ENCODE peak calls at places on chromosomes 16 and 17, in six cellular contexts. One of them, this sample, is unnamed.

GRCh38 chr16:8961811-8962390 is 1.8 kb downstream of the USP7 start:
- DNase-seq in HL-60: no peak
- DNase-seq in H54: no peak
- DNase-seq in foreskin fibroblast: no peak
- DNase-seq in nephron progenitor cell: no peak
- DNase-seq in astrocyte of the cerebellum: no peak
- DNase-seq in this sample: no peak

GRCh38 chr17:27266228-27266627 is 27.7 kb upstream of the WSB1 start:
- DNase-seq in H54: no peak
- DNase-seq in HL-60: no peak
- DNase-seq in astrocyte of the cerebellum: no peak
- DNase-seq in foreskin fibroblast: no peak
- DNase-seq in nephron progenitor cell: no peak
- DNase-seq in this sample: no peak

GRCh38 chr16:49405123-49405522 is 31.5 kb downstream of the C16orf78 start:
- DNase-seq in nephron progenitor cell: no peak
- DNase-seq in foreskin fibroblast: no peak
- DNase-seq in H54: no peak
- DNase-seq in astrocyte of the cerebellum: no peak
- DNase-seq in HL-60: no peak
- DNase-seq in this sample: no peak

GRCh38 chr16:51337662-51338061 is 186.6 kb upstream of the SALL1 start:
- DNase-seq in astrocyte of the cerebellum: no peak
- DNase-seq in H54: no peak
- DNase-seq in foreskin fibroblast: no peak
- DNase-seq in HL-60: no peak
- DNase-seq in nephron progenitor cell: no peak
- DNase-seq in this sample: no peak

GRCh38 chr17:6948562-6948961 is 47.3 kb upstream of the ALOX12 start:
- DNase-seq in HL-60: peak; percentile 83
- DNase-seq in H54: no peak
- DNase-seq in astrocyte of the cerebellum: no peak
- DNase-seq in nephron progenitor cell: no peak
- DNase-seq in foreskin fibroblast: no peak
- DNase-seq in this sample: no peak

GRCh38 chr17:13000561-13000960 is 17.3 kb downstream of the ELAC2 start:
- DNase-seq in HL-60: no peak
- DNase-seq in foreskin fibroblast: no peak
- DNase-seq in astrocyte of the cerebellum: no peak
- DNase-seq in nephron progenitor cell: no peak
- DNase-seq in H54: no peak
- DNase-seq in this sample: no peak

GRCh38 chr16:57185446-57185944 is 344 bp downstream of the PSME3IP1 start:
- DNase-seq in foreskin fibroblast: peak; percentile 86
- DNase-seq in astrocyte of the cerebellum: no peak
- DNase-seq in nephron progenitor cell: peak; percentile 38
- DNase-seq in H54: peak; percentile 30
- DNase-seq in HL-60: peak; percentile 20
- DNase-seq in this sample: no peak

GRCh38 chr16:4691666-4692412 is 1.5 kb upstream of the NUDT16L1 start:
- DNase-seq in foreskin fibroblast: no peak
- DNase-seq in astrocyte of the cerebellum: no peak
- DNase-seq in nephron progenitor cell: no peak
- DNase-seq in H54: no peak
- DNase-seq in HL-60: no peak
- DNase-seq in this sample: no peak

GRCh38 chr17:46125831-46126230 is 67.4 kb downstream of the KANSL1 start:
- DNase-seq in nephron progenitor cell: no peak
- DNase-seq in astrocyte of the cerebellum: no peak
- DNase-seq in foreskin fibroblast: peak; percentile 19
- DNase-seq in HL-60: no peak
- DNase-seq in H54: no peak
- DNase-seq in this sample: no peak

GRCh38 chr16:74939688-74940087 is 45.2 kb downstream of the WDR59 start:
- DNase-seq in foreskin fibroblast: no peak
- DNase-seq in H54: no peak
- DNase-seq in nephron progenitor cell: no peak
- DNase-seq in HL-60: no peak
- DNase-seq in astrocyte of the cerebellum: no peak
- DNase-seq in this sample: no peak

GRCh38 chr16:65429504-65430149 is 307.8 kb upstream of the CDH11 start:
- DNase-seq in nephron progenitor cell: no peak
- DNase-seq in HL-60: no peak
- DNase-seq in H54: no peak
- DNase-seq in astrocyte of the cerebellum: no peak
- DNase-seq in foreskin fibroblast: no peak
- DNase-seq in this sample: no peak

GRCh38 chr16:49373504-49373903 is at the start of gene C16orf78:
- DNase-seq in HL-60: no peak
- DNase-seq in astrocyte of the cerebellum: no peak
- DNase-seq in foreskin fibroblast: no peak
- DNase-seq in H54: no peak
- DNase-seq in nephron progenitor cell: no peak
- DNase-seq in this sample: no peak

GRCh38 chr17:50348522-50349240 is 2.8 kb downstream of the XYLT2 start:
- DNase-seq in foreskin fibroblast: peak; percentile 65
- DNase-seq in HL-60: no peak
- DNase-seq in H54: peak; percentile 93
- DNase-seq in nephron progenitor cell: no peak
- DNase-seq in astrocyte of the cerebellum: no peak
- DNase-seq in this sample: no peak

GRCh38 chr16:74485916-74486315 is 64.6 kb upstream of the CLEC18B start:
- DNase-seq in foreskin fibroblast: no peak
- DNase-seq in astrocyte of the cerebellum: no peak
- DNase-seq in nephron progenitor cell: no peak
- DNase-seq in HL-60: no peak
- DNase-seq in H54: no peak
- DNase-seq in this sample: no peak

GRCh38 chr16:55710466-55710865 is 54.7 kb downstream of the SLC6A2 start:
- DNase-seq in H54: no peak
- DNase-seq in astrocyte of the cerebellum: no peak
- DNase-seq in HL-60: no peak
- DNase-seq in foreskin fibroblast: peak; percentile 10
- DNase-seq in nephron progenitor cell: peak; percentile 39
- DNase-seq in this sample: no peak

GRCh38 chr17:1144139-1144538 is 35.6 kb downstream of the ABR start:
- DNase-seq in H54: no peak
- DNase-seq in astrocyte of the cerebellum: no peak
- DNase-seq in nephron progenitor cell: no peak
- DNase-seq in HL-60: no peak
- DNase-seq in foreskin fibroblast: no peak
- DNase-seq in this sample: no peak

GRCh38 chr17:61398721-61399130 is 917 bp upstream of the TBX2 start:
- DNase-seq in H54: no peak
- DNase-seq in nephron progenitor cell: no peak
- DNase-seq in astrocyte of the cerebellum: no peak
- DNase-seq in HL-60: no peak
- DNase-seq in foreskin fibroblast: peak; percentile 59
- DNase-seq in this sample: peak; percentile 55

GRCh38 chr17:1087381-1088241 is 90.7 kb downstream of the TIMM22 start:
- DNase-seq in HL-60: no peak
- DNase-seq in H54: peak; percentile 60
- DNase-seq in astrocyte of the cerebellum: no peak
- DNase-seq in foreskin fibroblast: peak; percentile 36
- DNase-seq in nephron progenitor cell: peak; percentile 65
- DNase-seq in this sample: peak; percentile 81

GRCh38 chr17:45836047-45837044 is 8.3 kb upstream of the SPPL2C start:
- DNase-seq in foreskin fibroblast: no peak
- DNase-seq in H54: no peak
- DNase-seq in nephron progenitor cell: no peak
- DNase-seq in astrocyte of the cerebellum: no peak
- DNase-seq in HL-60: no peak
- DNase-seq in this sample: no peak

GRCh38 chr16:56389554-56389953 is 35.8 kb downstream of the AMFR start:
- DNase-seq in nephron progenitor cell: no peak
- DNase-seq in astrocyte of the cerebellum: peak; percentile 85
- DNase-seq in foreskin fibroblast: peak; percentile 96
- DNase-seq in HL-60: no peak
- DNase-seq in H54: peak; percentile 47
- DNase-seq in this sample: peak; percentile 32

GRCh38 chr16:68367034-68367433 is 56.2 kb downstream of the PRMT7 start:
- DNase-seq in astrocyte of the cerebellum: no peak
- DNase-seq in nephron progenitor cell: peak; percentile 62
- DNase-seq in foreskin fibroblast: peak; percentile 51
- DNase-seq in H54: peak; percentile 46
- DNase-seq in HL-60: peak; percentile 58
- DNase-seq in this sample: no peak

GRCh38 chr17:60671482-60671881 is 6.2 kb upstream of the BCAS3 start:
- DNase-seq in nephron progenitor cell: no peak
- DNase-seq in astrocyte of the cerebellum: no peak
- DNase-seq in HL-60: no peak
- DNase-seq in H54: no peak
- DNase-seq in foreskin fibroblast: peak; percentile 56
- DNase-seq in this sample: no peak

GRCh38 chr17:68344701-68345136 is 53.4 kb downstream of the ARSG start:
- DNase-seq in nephron progenitor cell: no peak
- DNase-seq in H54: no peak
- DNase-seq in foreskin fibroblast: no peak
- DNase-seq in astrocyte of the cerebellum: no peak
- DNase-seq in HL-60: peak; percentile 97
- DNase-seq in this sample: no peak

GRCh38 chr17:44759096-44759915 is 518 bp downstream of the ADAM11 start:
- DNase-seq in HL-60: no peak
- DNase-seq in nephron progenitor cell: peak; percentile 48
- DNase-seq in H54: no peak
- DNase-seq in astrocyte of the cerebellum: no peak
- DNase-seq in foreskin fibroblast: peak; percentile 24
- DNase-seq in this sample: no peak

GRCh38 chr16:10509534-10510025 is 70.8 kb downstream of the EMP2 start:
- DNase-seq in astrocyte of the cerebellum: peak; percentile 73
- DNase-seq in HL-60: peak; percentile 70
- DNase-seq in foreskin fibroblast: peak; percentile 89
- DNase-seq in nephron progenitor cell: peak; percentile 69
- DNase-seq in H54: peak; percentile 40
- DNase-seq in this sample: peak; percentile 20

GRCh38 chr17:44219636-44220210 is at the start of gene UBTF:
- DNase-seq in H54: peak; percentile 53
- DNase-seq in astrocyte of the cerebellum: no peak
- DNase-seq in foreskin fibroblast: peak; percentile 76
- DNase-seq in nephron progenitor cell: peak; percentile 75
- DNase-seq in HL-60: peak; percentile 63
- DNase-seq in this sample: peak; percentile 58

GRCh38 chr16:27111486-27111885 is 44.8 kb downstream of the C16orf82 start:
- DNase-seq in HL-60: no peak
- DNase-seq in astrocyte of the cerebellum: no peak
- DNase-seq in H54: no peak
- DNase-seq in foreskin fibroblast: no peak
- DNase-seq in nephron progenitor cell: no peak
- DNase-seq in this sample: no peak

GRCh38 chr17:42553866-42554249 is 1.1 kb downstream of the HSD17B1 start:
- DNase-seq in astrocyte of the cerebellum: no peak
- DNase-seq in nephron progenitor cell: no peak
- DNase-seq in HL-60: no peak
- DNase-seq in H54: no peak
- DNase-seq in foreskin fibroblast: peak; percentile 47
- DNase-seq in this sample: peak; percentile 22

GRCh38 chr17:73166731-73167581 is 2.1 kb downstream of the SSTR2 start:
- DNase-seq in astrocyte of the cerebellum: no peak
- DNase-seq in foreskin fibroblast: peak; percentile 26
- DNase-seq in H54: peak; percentile 53
- DNase-seq in HL-60: peak; percentile 36
- DNase-seq in nephron progenitor cell: no peak
- DNase-seq in this sample: no peak

GRCh38 chr16:80526418-80527061 is 14.3 kb upstream of the DYNLRB2 start:
- DNase-seq in foreskin fibroblast: peak; percentile 75
- DNase-seq in HL-60: peak; percentile 37
- DNase-seq in astrocyte of the cerebellum: peak; percentile 47
- DNase-seq in H54: peak; percentile 7
- DNase-seq in nephron progenitor cell: peak; percentile 62
- DNase-seq in this sample: no peak

GRCh38 chr17:2102931-2103398 is 48.1 kb downstream of the HIC1 start:
- DNase-seq in HL-60: no peak
- DNase-seq in H54: peak; percentile 53
- DNase-seq in foreskin fibroblast: peak; percentile 79
- DNase-seq in nephron progenitor cell: no peak
- DNase-seq in astrocyte of the cerebellum: peak; percentile 81
- DNase-seq in this sample: no peak

GRCh38 chr17:53499277-53499676 is 323.4 kb upstream of the KIF2B start:
- DNase-seq in H54: no peak
- DNase-seq in HL-60: no peak
- DNase-seq in foreskin fibroblast: no peak
- DNase-seq in astrocyte of the cerebellum: no peak
- DNase-seq in nephron progenitor cell: no peak
- DNase-seq in this sample: no peak

GRCh38 chr17:17837380-17837821 is 615 bp upstream of the SREBF1 start:
- DNase-seq in foreskin fibroblast: peak; percentile 92
- DNase-seq in astrocyte of the cerebellum: no peak
- DNase-seq in HL-60: no peak
- DNase-seq in nephron progenitor cell: no peak
- DNase-seq in H54: no peak
- DNase-seq in this sample: no peak

GRCh38 chr16:71894229-71894920 is 956 bp upstream of the IST1 start:
- DNase-seq in nephron progenitor cell: peak; percentile 50
- DNase-seq in astrocyte of the cerebellum: peak; percentile 27
- DNase-seq in HL-60: peak; percentile 83
- DNase-seq in H54: no peak
- DNase-seq in foreskin fibroblast: peak; percentile 84
- DNase-seq in this sample: peak; percentile 15

GRCh38 chr16:71499775-71500364 is 10.7 kb upstream of the ZNF19 start:
- DNase-seq in foreskin fibroblast: peak; percentile 74
- DNase-seq in nephron progenitor cell: peak; percentile 53
- DNase-seq in HL-60: peak; percentile 47
- DNase-seq in H54: no peak
- DNase-seq in astrocyte of the cerebellum: peak; percentile 57
- DNase-seq in this sample: no peak

GRCh38 chr17:73630531-73630930 is 13.7 kb downstream of the SDK2 start:
- DNase-seq in HL-60: no peak
- DNase-seq in astrocyte of the cerebellum: no peak
- DNase-seq in H54: no peak
- DNase-seq in foreskin fibroblast: no peak
- DNase-seq in nephron progenitor cell: no peak
- DNase-seq in this sample: no peak

GRCh38 chr17:66952031-66952524 is 12.4 kb upstream of the CACNG4 start:
- DNase-seq in H54: peak; percentile 94
- DNase-seq in HL-60: no peak
- DNase-seq in astrocyte of the cerebellum: peak; percentile 94
- DNase-seq in foreskin fibroblast: peak; percentile 71
- DNase-seq in nephron progenitor cell: no peak
- DNase-seq in this sample: peak; percentile 59

GRCh38 chr16:72554935-72555334 is 383.0 kb upstream of the PMFBP1 start:
- DNase-seq in foreskin fibroblast: peak; percentile 39
- DNase-seq in HL-60: no peak
- DNase-seq in H54: no peak
- DNase-seq in nephron progenitor cell: no peak
- DNase-seq in astrocyte of the cerebellum: no peak
- DNase-seq in this sample: no peak

GRCh38 chr16:15899538-15900100 is 11.2 kb upstream of the CEP20 start:
- DNase-seq in foreskin fibroblast: peak; percentile 84
- DNase-seq in astrocyte of the cerebellum: peak; percentile 96
- DNase-seq in nephron progenitor cell: no peak
- DNase-seq in H54: peak; percentile 84
- DNase-seq in HL-60: peak; percentile 65
- DNase-seq in this sample: peak; percentile 80

GRCh38 chr17:75523647-75524046 is 1.9 kb upstream of the LLGL2 start:
- DNase-seq in astrocyte of the cerebellum: no peak
- DNase-seq in H54: no peak
- DNase-seq in nephron progenitor cell: no peak
- DNase-seq in HL-60: no peak
- DNase-seq in foreskin fibroblast: no peak
- DNase-seq in this sample: no peak